ENCODE peak calls at places on chromosome 15, in seven cellular contexts. E is HepG2, Y is H1, O is SK-N-SH, K is K562, G is HCT116, W is GM12878. Z is an unnamed sample.

GRCh38 chr15:38810686-38811085 is 246.1 kb upstream of the RASGRP1 start:
- DNase-seq in E (no peak), Y (no peak), G (no peak), O (no peak), K (no peak), W (no peak), Z (no peak)

GRCh38 chr15:41631880-41632279 is 28.3 kb upstream of the MGA start:
- DNase-seq in Y (no peak), O (no peak), W (no peak), E (no peak), G (no peak), K (no peak), Z (no peak)

GRCh38 chr15:51011212-51011611 is 83.5 kb downstream of the TNFAIP8L3 start:
- DNase-seq in E (no peak), K (no peak), O (no peak), Y (no peak), W (no peak), G (no peak), Z (no peak)

GRCh38 chr15:38085931-38086562 is 151.6 kb downstream of the TMCO5A start:
- DNase-seq in K (no peak), W (peak), E (no peak), Y (no peak), G (no peak), O (no peak), Z (no peak)

GRCh38 chr15:33293619-33294309 is 17.0 kb upstream of the RYR3 start:
- DNase-seq in O (no peak), G (no peak), E (no peak), W (no peak), K (no peak), Y (no peak), Z (no peak)

GRCh38 chr15:71639531-71639930 is 170.8 kb upstream of the NR2E3 start:
- DNase-seq in Y (no peak), E (no peak), K (no peak), W (no peak), O (no peak), G (no peak), Z (no peak)

GRCh38 chr15:28132524-28133275 is 33.6 kb upstream of the OCA2 start:
- DNase-seq in Y (no peak), E (no peak), K (no peak), O (no peak), W (no peak), G (no peak), Z (no peak)

GRCh38 chr15:58805095-58805494 is 34.0 kb downstream of the MINDY2 start:
- DNase-seq in W (no peak), K (no peak), Y (no peak), E (no peak), O (no peak), G (no peak), Z (no peak)

GRCh38 chr15:86743283-86743903 is 663.7 kb downstream of the AGBL1 start:
- DNase-seq in W (no peak), O (peak), G (no peak), Y (peak), K (peak), E (peak), Z (peak)

GRCh38 chr15:76190767-76191538 is 120.3 kb downstream of the ETFA start:
- DNase-seq in W (peak), E (peak), O (peak), G (peak), Y (peak), K (peak), Z (peak)

GRCh38 chr15:63030101-63030528 is 12.4 kb upstream of the TPM1 start:
- DNase-seq in K (no peak), E (no peak), W (no peak), G (no peak), O (no peak), Y (no peak), Z (no peak)

GRCh38 chr15:33201376-33202189 is 7.1 kb upstream of the FMN1 start:
- DNase-seq in K (peak), E (peak), W (peak), G (peak), Y (peak), O (peak), Z (peak)

GRCh38 chr15:39784638-39785037 is 2.0 kb upstream of the FSIP1 start:
- DNase-seq in Y (no peak), E (no peak), G (no peak), K (no peak), O (no peak), W (no peak), Z (no peak)

GRCh38 chr15:91885054-91885453 is 31.5 kb downstream of the SLCO3A1 start:
- DNase-seq in W (no peak), O (no peak), Y (no peak), G (no peak), K (no peak), E (no peak), Z (no peak)

GRCh38 chr15:81829918-81830317 is 215.9 kb downstream of the MEX3B start:
- DNase-seq in W (no peak), E (no peak), O (no peak), Y (no peak), K (no peak), G (no peak), Z (no peak)
- TF ChIP-seq JUND in W (no peak), E (no peak), O (no peak), Y (no peak), K (no peak), G (no peak), Z (no peak)

GRCh38 chr15:70407955-70408354 is 310.2 kb upstream of the TLE3 start:
- DNase-seq in G (no peak), W (no peak), Y (no peak), K (no peak), O (no peak), E (no peak), Z (no peak)

GRCh38 chr15:70406624-70407390 is 309.1 kb upstream of the TLE3 start:
- DNase-seq in W (no peak), E (no peak), G (no peak), K (no peak), Y (no peak), O (no peak), Z (no peak)

GRCh38 chr15:70411464-70411863 is 313.7 kb upstream of the TLE3 start:
- DNase-seq in O (no peak), W (no peak), G (no peak), E (no peak), Y (no peak), K (no peak), Z (no peak)

GRCh38 chr15:70410371-70410975 is 312.8 kb upstream of the TLE3 start:
- DNase-seq in Y (no peak), O (no peak), W (no peak), G (no peak), E (no peak), K (no peak), Z (no peak)

GRCh38 chr15:70409388-70409787 is 311.7 kb upstream of the TLE3 start:
- DNase-seq in W (no peak), K (no peak), O (no peak), E (no peak), G (no peak), Y (no peak), Z (no peak)
- TF ChIP-seq JUND in W (no peak), K (no peak), O (no peak), E (no peak), G (no peak), Y (no peak), Z (no peak)

DNA sequence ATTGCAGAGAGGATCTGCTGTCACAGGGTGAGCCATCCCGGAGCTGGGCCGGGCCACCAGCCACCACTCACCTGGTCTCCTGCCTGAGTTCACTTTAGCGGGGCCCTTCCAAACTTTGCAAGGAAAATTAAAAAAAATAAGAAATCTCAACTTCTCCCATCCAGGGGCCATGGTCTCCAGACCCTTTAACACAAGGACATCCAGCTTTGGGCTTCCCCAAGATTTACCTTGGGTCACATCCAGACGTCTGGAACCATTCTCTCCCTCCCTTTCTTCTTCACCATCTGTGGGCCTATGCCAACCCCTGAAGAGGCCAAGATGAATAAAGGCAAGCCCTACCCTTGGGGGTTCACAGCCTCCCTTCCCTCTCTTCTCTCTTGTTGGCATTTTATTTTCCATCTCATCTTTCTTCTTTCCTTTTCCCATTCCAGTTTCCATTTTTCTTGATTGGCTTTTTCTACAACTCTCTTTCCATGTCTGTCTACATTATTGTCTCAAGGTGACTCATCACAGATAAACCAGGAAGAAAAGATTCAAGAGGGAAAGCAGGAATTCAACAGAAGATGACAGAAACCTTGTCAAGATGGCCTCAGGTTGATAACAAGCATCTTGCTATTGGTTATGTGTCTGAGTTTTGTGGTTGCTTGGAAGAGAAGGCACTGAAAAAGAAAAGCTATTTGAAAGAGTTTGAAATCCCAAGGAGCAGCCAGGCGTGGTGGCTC is 49.5 kb downstream of the ITGA11 start:
- DNase-seq in K (no peak), Y (no peak), G (no peak), W (no peak), O (no peak), E (no peak), Z (no peak)
- TF ChIP-seq JUND in K (no peak), Y (no peak), G (no peak), W (no peak), O (no peak), E (no peak), Z (no peak)

GRCh38 chr15:52097176-52097575 is 15.4 kb downstream of the BCL2L10 start:
- DNase-seq in Y (no peak), G (no peak), K (peak), E (no peak), O (no peak), W (no peak), Z (no peak)
- TF ChIP-seq JUND in Y (no peak), G (no peak), K (no peak), E (no peak), O (no peak), W (no peak), Z (no peak)

DNA sequence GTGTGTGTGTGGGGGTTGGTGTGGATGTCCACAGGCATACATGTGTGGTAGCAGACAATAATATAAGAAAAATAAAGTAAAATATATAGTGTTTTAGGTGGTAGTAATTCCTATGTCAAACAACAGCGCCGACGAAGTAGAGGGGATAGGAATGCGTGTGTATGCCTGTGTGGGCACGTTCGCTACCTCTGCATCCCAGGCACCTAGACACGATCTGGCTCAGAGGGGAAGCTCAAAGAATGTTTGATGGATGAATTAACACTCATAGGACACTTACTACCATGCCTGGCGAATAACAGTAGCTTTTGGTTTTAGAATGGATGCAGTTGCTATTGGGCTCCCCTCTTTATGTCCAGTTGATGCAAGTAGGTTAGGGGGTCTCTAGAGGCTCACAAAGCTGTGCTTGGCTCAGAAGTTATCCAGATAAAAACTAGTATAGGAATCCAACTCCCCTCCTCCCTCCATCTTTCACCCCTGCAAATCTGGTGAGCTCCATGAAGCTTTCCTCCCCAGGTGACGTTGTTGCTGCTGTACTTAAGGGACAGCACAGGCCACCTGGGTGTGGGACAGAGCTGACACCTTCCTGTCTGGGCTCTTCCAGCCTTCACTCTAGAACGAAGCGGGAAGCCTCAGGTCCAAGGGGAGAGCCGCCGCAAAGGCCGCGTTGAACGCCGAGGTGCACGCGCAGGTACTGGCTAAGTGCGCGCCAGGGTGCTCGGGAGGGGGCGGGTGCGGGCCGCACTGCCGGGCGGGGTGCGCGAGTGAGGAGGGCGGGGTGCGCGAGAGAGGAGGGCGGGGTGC is 192.6 kb upstream of the LYSMD4 start:
- DNase-seq in E (no peak), Y (no peak), O (peak), W (no peak), G (peak), K (peak), Z (peak)
- TF ChIP-seq JUND in E (no peak), Y (no peak), O (no peak), W (no peak), G (no peak), K (no peak), Z (no peak)

GRCh38 chr15:25554640-25555039 is 115.8 kb upstream of the UBE3A start:
- DNase-seq in O (no peak), Y (no peak), G (no peak), W (no peak), E (no peak), K (no peak), Z (no peak)

GRCh38 chr15:25557916-25558315 is 119.1 kb upstream of the UBE3A start:
- DNase-seq in Y (no peak), W (no peak), O (no peak), K (no peak), E (no peak), G (no peak), Z (no peak)

GRCh38 chr15:25556136-25556535 is 117.3 kb upstream of the UBE3A start:
- DNase-seq in E (no peak), O (no peak), Y (no peak), W (no peak), G (no peak), K (no peak), Z (no peak)
- TF ChIP-seq JUND in E (no peak), O (no peak), Y (no peak), W (no peak), G (no peak), K (no peak), Z (no peak)

DNA sequence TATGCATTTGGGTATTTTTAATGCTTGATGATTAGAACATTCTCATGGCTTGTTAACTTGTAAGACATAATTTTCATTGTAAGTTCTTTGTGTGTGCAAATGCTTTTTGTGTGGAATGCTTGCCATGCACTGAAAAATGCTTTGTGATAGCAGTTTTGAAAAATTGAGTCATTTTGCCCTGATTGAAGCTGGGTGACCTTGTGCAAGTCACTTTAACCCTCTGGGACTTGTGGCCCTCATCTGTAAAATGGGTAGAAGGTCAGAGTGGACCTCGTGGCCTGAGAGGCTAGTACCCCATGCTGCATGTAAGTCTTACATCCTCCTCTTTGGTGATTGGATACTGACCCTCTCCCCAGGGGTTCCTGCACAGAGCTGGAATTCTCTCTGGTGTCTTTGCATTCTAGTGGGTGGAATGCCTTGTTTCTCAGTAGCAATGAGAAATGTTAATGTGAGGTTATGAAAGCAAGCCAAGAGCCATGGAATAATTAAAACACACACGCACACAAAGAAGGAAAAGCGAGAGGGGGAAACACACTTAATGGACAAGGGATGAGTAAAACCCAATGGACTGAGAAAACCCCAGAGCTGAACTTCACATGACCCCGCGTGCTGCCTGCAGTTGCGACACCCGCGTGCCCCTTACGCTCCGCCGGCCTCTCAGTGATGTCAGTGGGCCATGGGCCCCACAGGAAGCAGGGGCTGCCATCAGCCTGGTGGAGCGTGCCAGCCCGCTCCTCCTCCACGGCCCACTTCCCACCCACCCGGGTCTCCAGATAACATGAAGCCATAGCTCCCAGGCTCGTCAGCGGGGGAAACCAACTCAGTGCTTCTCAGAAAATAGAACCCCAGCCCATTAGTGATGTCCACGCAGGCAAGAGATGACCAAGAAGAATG is 44.0 kb downstream of the SMAD3 start:
- DNase-seq in K (no peak), O (no peak), E (peak), G (no peak), Y (no peak), W (no peak), Z (no peak)
- TF ChIP-seq JUND in K (no peak), O (no peak), E (no peak), G (no peak), Y (no peak), W (no peak), Z (no peak)

GRCh38 chr15:80508783-80509182 is 104.6 kb downstream of the ARNT2 start:
- DNase-seq in G (no peak), Y (no peak), W (no peak), K (no peak), E (no peak), O (no peak), Z (no peak)

GRCh38 chr15:80514071-80514780 is 110.0 kb downstream of the ARNT2 start:
- DNase-seq in K (no peak), W (no peak), G (no peak), O (no peak), Y (no peak), E (no peak), Z (no peak)

GRCh38 chr15:80509800-80510199 is 105.6 kb downstream of the ARNT2 start:
- DNase-seq in O (no peak), W (no peak), E (no peak), Y (no peak), K (no peak), G (no peak), Z (no peak)

GRCh38 chr15:80517290-80517689 is 113.1 kb downstream of the ARNT2 start:
- DNase-seq in G (no peak), K (no peak), W (no peak), O (no peak), Y (no peak), E (no peak), Z (no peak)

GRCh38 chr15:80512729-80513670 is 108.8 kb downstream of the ARNT2 start:
- DNase-seq in W (no peak), Y (no peak), G (peak), K (no peak), O (peak), E (peak), Z (peak)
- TF ChIP-seq JUND in W (no peak), Y (no peak), G (no peak), K (no peak), O (no peak), E (no peak), Z (no peak)

GRCh38 chr15:101712078-101712477 is 12.2 kb downstream of the TARS3 start:
- DNase-seq in O (no peak), W (no peak), G (no peak), K (no peak), E (no peak), Y (no peak), Z (no peak)

GRCh38 chr15:101707983-101708382 is 16.3 kb downstream of the TARS3 start:
- DNase-seq in O (no peak), W (no peak), K (no peak), Y (no peak), E (no peak), G (no peak), Z (no peak)

GRCh38 chr15:101709466-101709865 is 14.8 kb downstream of the TARS3 start:
- DNase-seq in Y (no peak), K (no peak), E (no peak), G (no peak), O (no peak), W (no peak), Z (no peak)

DNA sequence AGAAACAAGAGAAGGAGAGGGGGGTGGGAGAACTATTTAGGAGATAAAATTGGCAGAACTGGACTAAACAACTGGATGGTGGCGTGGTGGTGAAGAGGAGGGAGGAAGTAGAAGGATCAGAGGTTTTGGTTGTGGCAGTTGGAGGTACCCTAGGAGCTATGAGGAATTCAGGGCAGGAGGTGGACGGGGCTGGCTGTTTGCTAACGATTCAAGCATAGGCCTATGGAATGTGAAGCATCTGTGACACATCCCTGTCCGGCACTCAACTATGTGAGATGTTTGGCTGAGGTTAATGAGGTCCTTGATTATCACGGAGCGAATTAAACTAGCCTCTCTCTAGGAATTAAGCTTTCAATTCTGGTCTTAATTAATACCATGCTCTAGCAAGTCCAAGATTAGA is 13.5 kb downstream of the TARS3 start:
- DNase-seq in Y (no peak), G (no peak), O (no peak), W (no peak), E (peak), K (no peak), Z (no peak)
- TF ChIP-seq JUND in Y (no peak), G (no peak), O (no peak), W (no peak), E (no peak), K (no peak), Z (no peak)

Z was measured in T47D.